ENCODE peak calls at places on chromosome 10, in five cellular contexts. One of them, this sample, is unnamed.
A peak's percentile ranks its signal among the peaks of the same experiment; 100 is the strongest.

GRCh38 chr10:75450062-75450429 is 18.6 kb downstream of the LRMDA start:
- DNase-seq in SK-N-SH: no peak
- DNase-seq in K562: no peak
- DNase-seq in H1: no peak
- DNase-seq in HepG2: no peak
- DNase-seq in this sample: no peak

GRCh38 chr10:115572740-115573455 is 479.7 kb downstream of the ATRNL1 start:
- DNase-seq in HepG2: no peak
- DNase-seq in H1: no peak
- DNase-seq in K562: no peak
- DNase-seq in SK-N-SH: peak; percentile 12
- DNase-seq in this sample: no peak

GRCh38 chr10:3126741-3127342 is 45.7 kb downstream of the PITRM1 start:
- DNase-seq in HepG2: no peak
- DNase-seq in K562: no peak
- DNase-seq in H1: no peak
- DNase-seq in SK-N-SH: no peak
- DNase-seq in this sample: no peak

GRCh38 chr10:21976739-21977138 is 26.8 kb downstream of the DNAJC1 start:
- DNase-seq in HepG2: no peak
- DNase-seq in SK-N-SH: no peak
- DNase-seq in H1: peak; percentile 27
- DNase-seq in K562: no peak
- DNase-seq in this sample: no peak

GRCh38 chr10:17548786-17549185 is 68.4 kb downstream of the HACD1 start:
- DNase-seq in K562: no peak
- DNase-seq in HepG2: no peak
- DNase-seq in SK-N-SH: no peak
- DNase-seq in H1: no peak
- DNase-seq in this sample: no peak

GRCh38 chr10:116589911-116590310 is 848 bp upstream of the PNLIPRP1 start:
- DNase-seq in HepG2: no peak
- DNase-seq in SK-N-SH: no peak
- DNase-seq in H1: no peak
- DNase-seq in K562: no peak
- DNase-seq in this sample: no peak

GRCh38 chr10:13670311-13670710 is 83.5 kb downstream of the PRPF18 start:
- DNase-seq in H1: no peak
- DNase-seq in HepG2: no peak
- DNase-seq in SK-N-SH: no peak
- DNase-seq in K562: no peak
- DNase-seq in this sample: no peak

GRCh38 chr10:3836222-3836820 is 51.3 kb upstream of the KLF6 start:
- DNase-seq in H1: no peak
- DNase-seq in SK-N-SH: no peak
- DNase-seq in HepG2: no peak
- DNase-seq in K562: no peak
- DNase-seq in this sample: peak; percentile 68

GRCh38 chr10:28360175-28360574 is 57.3 kb upstream of the MPP7 start:
- DNase-seq in K562: no peak
- DNase-seq in SK-N-SH: no peak
- DNase-seq in HepG2: no peak
- DNase-seq in H1: no peak
- DNase-seq in this sample: no peak
- TF ChIP-seq GABPA in K562: no peak
- TF ChIP-seq GABPA in SK-N-SH: no peak
- TF ChIP-seq GABPA in HepG2: no peak
- TF ChIP-seq GABPA in H1: no peak
- TF ChIP-seq GABPA in this sample: no peak

DNA sequence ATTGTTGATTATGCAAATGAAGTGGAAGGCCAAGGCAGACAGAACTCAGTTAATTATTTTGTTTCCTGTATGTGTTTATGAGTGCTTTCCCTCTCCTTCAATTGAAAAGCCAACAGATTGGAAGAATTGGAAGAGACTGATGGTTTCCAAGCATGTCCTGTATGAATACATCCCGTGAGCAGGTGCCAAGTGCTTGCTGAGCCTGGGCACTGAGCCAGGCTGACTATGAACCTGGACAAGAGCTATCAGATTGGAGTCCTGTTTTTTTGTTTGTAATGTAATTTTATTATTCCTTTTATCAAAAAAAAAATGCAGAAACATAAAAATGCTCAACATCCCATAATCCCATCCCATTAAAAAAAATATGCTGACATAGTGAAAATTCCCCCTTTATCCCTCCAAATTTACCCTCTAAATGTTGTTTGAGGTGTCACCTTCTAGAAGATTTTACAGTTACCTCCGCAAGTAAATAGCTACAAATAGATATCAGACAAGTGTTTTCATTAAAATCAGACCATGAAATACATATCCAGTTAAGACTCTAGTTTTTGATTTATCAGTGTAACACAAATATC is 449.5 kb downstream of the GRID1 start:
- DNase-seq in HepG2: no peak
- DNase-seq in H1: no peak
- DNase-seq in K562: no peak
- DNase-seq in SK-N-SH: peak; percentile 36
- DNase-seq in this sample: no peak
- TF ChIP-seq RAD21 in HepG2: no peak
- TF ChIP-seq RAD21 in H1: no peak
- TF ChIP-seq RAD21 in K562: no peak
- TF ChIP-seq RAD21 in SK-N-SH: no peak
- TF ChIP-seq RAD21 in this sample: no peak

GRCh38 chr10:132537713-132538020 is at the start of gene INPP5A:
- DNase-seq in HepG2: no peak
- DNase-seq in SK-N-SH: no peak
- DNase-seq in H1: no peak
- DNase-seq in K562: no peak
- DNase-seq in this sample: no peak

GRCh38 chr10:132539894-132540293 is 2.3 kb downstream of the INPP5A start:
- DNase-seq in SK-N-SH: no peak
- DNase-seq in H1: no peak
- DNase-seq in HepG2: no peak
- DNase-seq in K562: no peak
- DNase-seq in this sample: no peak

GRCh38 chr10:132538031-132538789 is 623 bp downstream of the INPP5A start:
- DNase-seq in SK-N-SH: no peak
- DNase-seq in HepG2: no peak
- DNase-seq in K562: no peak
- DNase-seq in H1: no peak
- DNase-seq in this sample: no peak

GRCh38 chr10:132539431-132539839 is 1.8 kb downstream of the INPP5A start:
- DNase-seq in SK-N-SH: no peak
- DNase-seq in H1: no peak
- DNase-seq in HepG2: no peak
- DNase-seq in K562: no peak
- DNase-seq in this sample: no peak

DNA sequence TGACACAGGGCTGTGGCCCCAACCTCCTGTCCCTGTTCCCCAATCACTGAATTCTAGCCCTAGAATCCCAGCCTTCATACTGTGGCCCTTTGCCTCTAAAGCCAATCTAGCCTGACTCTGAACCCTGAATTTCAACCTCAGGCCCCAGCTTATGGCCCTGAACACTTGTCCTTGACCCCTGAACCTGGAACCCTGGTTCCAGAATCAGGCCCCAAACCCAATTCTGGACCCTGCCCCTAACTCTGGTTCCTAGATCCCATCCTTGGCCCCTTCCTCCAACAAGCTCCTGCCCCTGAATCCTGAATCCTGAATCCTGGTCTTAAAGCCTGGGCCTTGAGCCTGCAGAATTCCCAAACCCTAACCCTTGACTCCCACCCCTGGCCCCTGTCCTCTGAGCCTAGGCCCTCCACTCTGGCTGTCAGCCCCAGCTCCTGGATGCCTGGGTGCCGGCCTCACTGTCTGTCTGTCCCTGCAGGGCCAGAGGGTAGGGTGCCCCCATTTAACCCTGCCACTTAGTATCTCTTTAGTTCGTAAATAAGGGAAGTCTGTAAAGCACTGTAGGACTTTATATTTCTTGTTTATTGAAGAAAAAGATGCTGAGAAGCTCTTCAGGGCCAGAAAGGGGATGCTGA is 1.3 kb downstream of the INPP5A start:
- DNase-seq in K562: no peak
- DNase-seq in HepG2: no peak
- DNase-seq in SK-N-SH: peak; percentile 9
- DNase-seq in H1: no peak
- DNase-seq in this sample: no peak
- TF ChIP-seq GABPA in K562: no peak
- TF ChIP-seq GABPA in HepG2: no peak
- TF ChIP-seq GABPA in SK-N-SH: no peak
- TF ChIP-seq GABPA in H1: no peak
- TF ChIP-seq GABPA in this sample: no peak

DNA sequence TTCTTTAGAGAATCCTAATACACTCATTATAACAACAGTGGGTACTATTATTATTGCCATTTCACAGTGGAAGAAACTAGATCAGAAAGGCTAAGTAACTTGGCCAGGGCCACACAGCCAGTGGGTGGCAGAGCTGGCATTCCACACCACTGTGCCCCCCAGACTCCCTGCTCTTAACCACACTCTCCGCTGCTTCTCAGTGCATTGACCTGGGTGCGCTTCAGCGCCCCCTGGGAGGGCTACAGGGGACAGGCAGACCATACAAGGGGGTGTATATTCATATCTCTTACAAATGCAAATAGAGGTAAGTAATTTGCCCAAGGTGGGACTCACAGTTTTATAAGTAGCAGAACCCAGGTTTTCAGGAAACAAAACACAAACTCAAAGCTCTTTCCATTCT is 77.0 kb upstream of the NMT2 start:
- DNase-seq in HepG2: peak; percentile 20
- DNase-seq in SK-N-SH: peak; percentile 47
- DNase-seq in H1: no peak
- DNase-seq in K562: peak; percentile 28
- DNase-seq in this sample: no peak
- TF ChIP-seq RAD21 in HepG2: no peak
- TF ChIP-seq RAD21 in SK-N-SH: peak; percentile 30
- TF ChIP-seq RAD21 in H1: peak; percentile 56
- TF ChIP-seq RAD21 in K562: peak; percentile 46
- TF ChIP-seq RAD21 in this sample: peak; percentile 48

DNA sequence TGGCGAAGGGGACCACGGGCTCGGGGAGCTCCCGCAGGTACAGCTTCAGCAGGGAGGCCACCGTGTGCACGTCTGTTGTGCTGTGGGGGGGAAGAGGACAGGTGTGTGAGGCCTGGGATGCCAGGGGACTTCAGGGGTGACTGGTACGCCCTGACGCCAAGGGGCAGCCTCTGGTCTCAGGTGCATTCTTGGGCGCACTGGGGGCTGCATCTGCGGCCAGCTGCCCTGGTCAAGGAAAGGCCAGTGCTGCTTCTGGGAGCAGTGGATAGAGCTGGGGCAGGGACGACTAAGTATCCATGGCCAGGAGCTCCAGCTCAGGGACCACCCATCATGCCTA is 148.5 kb downstream of the MAPK8 start:
- DNase-seq in HepG2: no peak
- DNase-seq in K562: no peak
- DNase-seq in H1: no peak
- DNase-seq in SK-N-SH: no peak
- DNase-seq in this sample: no peak
- TF ChIP-seq GABPA in HepG2: no peak
- TF ChIP-seq GABPA in K562: no peak
- TF ChIP-seq GABPA in H1: no peak
- TF ChIP-seq GABPA in SK-N-SH: no peak
- TF ChIP-seq GABPA in this sample: no peak

GRCh38 chr10:102633282-102633681 is 11.0 kb upstream of the TRIM8 start:
- DNase-seq in K562: no peak
- DNase-seq in HepG2: no peak
- DNase-seq in SK-N-SH: no peak
- DNase-seq in H1: no peak
- DNase-seq in this sample: no peak
- TF ChIP-seq RAD21 in K562: no peak
- TF ChIP-seq RAD21 in HepG2: no peak
- TF ChIP-seq RAD21 in SK-N-SH: no peak
- TF ChIP-seq RAD21 in H1: no peak
- TF ChIP-seq RAD21 in this sample: no peak

DNA sequence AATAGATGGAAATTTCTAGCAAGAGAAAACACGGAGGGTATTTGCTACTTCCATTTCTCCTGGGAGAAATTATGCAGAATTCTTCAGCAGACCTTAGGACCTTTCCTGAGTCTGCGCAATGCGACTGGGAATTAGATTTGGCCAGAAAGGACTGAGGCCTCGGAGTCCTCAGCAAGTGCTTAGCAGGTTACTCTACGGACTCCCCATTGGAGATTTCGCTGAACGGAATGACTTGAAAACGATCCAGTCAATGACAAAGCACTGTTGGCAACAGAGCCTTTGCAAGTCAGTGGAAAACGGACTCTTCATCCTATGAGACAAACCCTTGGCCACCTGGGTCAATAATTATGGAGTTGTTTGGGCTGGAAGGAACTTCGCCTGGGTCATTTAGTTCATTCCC is 107.5 kb downstream of the FAM204A start:
- DNase-seq in HepG2: no peak
- DNase-seq in SK-N-SH: no peak
- DNase-seq in K562: no peak
- DNase-seq in H1: no peak
- DNase-seq in this sample: no peak
- TF ChIP-seq GABPA in HepG2: no peak
- TF ChIP-seq GABPA in SK-N-SH: no peak
- TF ChIP-seq GABPA in K562: no peak
- TF ChIP-seq GABPA in H1: no peak
- TF ChIP-seq GABPA in this sample: no peak

GRCh38 chr10:101495324-101495925 is 92.6 kb downstream of the POLL start:
- DNase-seq in K562: no peak
- DNase-seq in SK-N-SH: peak; percentile 43
- DNase-seq in HepG2: peak; percentile 36
- DNase-seq in H1: no peak
- DNase-seq in this sample: no peak
- TF ChIP-seq RAD21 in K562: peak; percentile 50
- TF ChIP-seq RAD21 in SK-N-SH: peak; percentile 78
- TF ChIP-seq RAD21 in HepG2: no peak
- TF ChIP-seq RAD21 in H1: peak; percentile 65
- TF ChIP-seq RAD21 in this sample: peak; percentile 65

This sample was measured in GM12878.